ENCODE peak calls at places on chromosome 1, in five cellular contexts. F, V, R, W and G are unnamed samples.

GRCh38 chr1:5348732-5349465 is 643.3 kb downstream of the NPHP4 start:
- DNase-seq in F (no peak), V (no peak), R (no peak), W (no peak), G (no peak)

GRCh38 chr1:161052899-161053298 is 7.1 kb upstream of the USF1 start:
- DNase-seq in F (no peak), V (no peak), R (no peak), W (no peak), G (no peak)

GRCh38 chr1:225879521-225880209 is 2.5 kb downstream of the TMEM63A start:
- DNase-seq in F (no peak), V (no peak), R (peak), W (peak), G (no peak)

GRCh38 chr1:112251766-112252506 is 144.1 kb upstream of the CTTNBP2NL start:
- DNase-seq in F (no peak), V (no peak), R (peak), W (peak), G (peak)

GRCh38 chr1:53642607-53643006 is 96.4 kb downstream of the GLIS1 start:
- DNase-seq in F (no peak), V (no peak), R (no peak), W (no peak), G (no peak)

GRCh38 chr1:155061381-155062150 is 2.0 kb upstream of the EFNA4 start:
- DNase-seq in F (peak), V (peak), R (peak), W (peak), G (no peak)

GRCh38 chr1:219329606-219330005 is 155.9 kb downstream of the LYPLAL1 start:
- DNase-seq in F (no peak), V (peak), R (no peak), W (peak), G (no peak)

GRCh38 chr1:180150982-180151381 is 3.7 kb upstream of the QSOX1 start:
- DNase-seq in F (no peak), V (no peak), R (no peak), W (peak), G (no peak)

GRCh38 chr1:219660666-219661463 is 48.0 kb upstream of the ZC3H11B start:
- DNase-seq in F (peak), V (peak), R (peak), W (peak), G (peak)

GRCh38 chr1:31400393-31400792 is 12.6 kb upstream of the SERINC2 start:
- DNase-seq in F (no peak), V (no peak), R (no peak), W (no peak), G (no peak)